ENCODE peak calls at places on chromosome 11, in nine cellular contexts. T is heart left ventricle, K is ovary, R is stomach, L is body of pancreas, H is A549, F is tibial nerve, S is Peyer's patch, B is transverse colon. O is an unnamed sample. For H3K4me1, the result is how much of the 10 kb centered on the place peaks cover.

GRCh38 chr11:40338062-40338461 is 1121.4 kb downstream of the LRRC4C start:
- DNase-seq in R (no peak), F (no peak), T (no peak), S (no peak), K (no peak), H (no peak), B (no peak), L (no peak), O (no peak)

GRCh38 chr11:72228229-72228843 is 3.8 kb downstream of the INPPL1 start:
- DNase-seq in R (peak), H (no peak), F (no peak), L (no peak), S (no peak), T (no peak), K (peak), B (no peak), O (peak)

GRCh38 chr11:2694495-2694894 is 5.3 kb downstream of the KCNQ1OT1 start:
- DNase-seq in R (no peak), T (no peak), K (no peak), B (no peak), H (no peak), F (no peak), L (no peak), S (no peak), O (no peak)

GRCh38 chr11:104152941-104153340 is 11.0 kb downstream of the PDGFD start:
- DNase-seq in R (no peak), T (no peak), H (no peak), K (no peak), B (no peak), F (no peak), L (no peak), S (no peak), O (no peak)

GRCh38 chr11:12289667-12290476 is 87.5 kb upstream of the PARVA start:
- DNase-seq in R (peak), F (no peak), T (no peak), S (no peak), K (no peak), H (no peak), B (no peak), L (no peak), O (no peak)

GRCh38 chr11:122524532-122524882 is 131.0 kb upstream of the UBASH3B start:
- DNase-seq in H (no peak), B (no peak), F (no peak), S (no peak), L (no peak), T (no peak), K (no peak), R (no peak), O (no peak)

GRCh38 chr11:2314525-2315394 is 12.9 kb downstream of the TSPAN32 start:
- DNase-seq in F (peak), H (no peak), K (peak), S (no peak), T (peak), B (peak), L (peak), R (peak), O (no peak)

GRCh38 chr11:106642331-106642730 is 375.9 kb downstream of the GUCY1A2 start:
- DNase-seq in F (no peak), L (no peak), K (no peak), T (no peak), S (no peak), H (no peak), R (no peak), B (no peak), O (no peak)

GRCh38 chr11:31808721-31809542 is 2.2 kb downstream of the PAX6 start:
- DNase-seq in K (no peak), B (no peak), L (no peak), R (no peak), T (no peak), S (no peak), F (no peak), H (no peak), O (peak)

GRCh38 chr11:74849525-74850391 is 99.1 kb downstream of the XRRA1 start:
- DNase-seq in K (no peak), R (no peak), L (peak), F (no peak), S (no peak), T (no peak), H (no peak), B (no peak), O (no peak)

GRCh38 chr11:41660585-41660984 is 201.1 kb upstream of the LRRC4C start:
- DNase-seq in B (no peak), F (no peak), H (peak), K (no peak), S (no peak), R (no peak), L (no peak), T (no peak), O (no peak)

GRCh38 chr11:128523616-128524015 is 63.7 kb downstream of the ETS1 start:
- DNase-seq in R (no peak), T (no peak), L (no peak), H (no peak), K (no peak), S (no peak), F (no peak), B (no peak), O (no peak)

GRCh38 chr11:31830406-31830805 is 19.3 kb upstream of the PAX6 start:
- DNase-seq in H (no peak), S (no peak), R (no peak), K (no peak), T (no peak), F (no peak), B (no peak), L (no peak), O (no peak)

GRCh38 chr11:94922675-94923347 is 50.5 kb downstream of the CWC15 start:
- DNase-seq in S (no peak), T (no peak), K (no peak), L (peak), R (no peak), B (no peak), H (no peak), F (no peak), O (no peak)

GRCh38 chr11:113683481-113684046 is 22.5 kb downstream of the TMPRSS5 start:
- DNase-seq in L (no peak), T (no peak), B (no peak), F (no peak), K (no peak), H (no peak), R (no peak), S (no peak), O (no peak)

GRCh38 chr11:70467196-70468085 is 69.1 kb downstream of the CTTN start:
- DNase-seq in R (peak), S (peak), B (peak), T (peak), F (peak), K (peak), L (peak), H (peak), O (no peak)

GRCh38 chr11:76602431-76602861 is 68.1 kb downstream of the LRRC32 start:
- DNase-seq in S (no peak), T (peak), B (peak), H (no peak), L (no peak), K (peak), F (no peak), R (no peak), O (peak)

GRCh38 chr11:15800121-15800800 is 556.1 kb downstream of the SOX6 start:
- DNase-seq in S (no peak), B (peak), F (peak), T (peak), R (peak), L (peak), K (no peak), H (no peak), O (no peak)

GRCh38 chr11:33552756-33553155 is 147.9 kb downstream of the C11orf91 start:
- DNase-seq in B (no peak), S (no peak), K (no peak), R (no peak), F (no peak), H (no peak), L (no peak), T (no peak), O (no peak)

GRCh38 chr11:121886005-121886739 is 229.8 kb downstream of the BLID start:
- DNase-seq in T (peak), R (no peak), K (peak), S (no peak), L (peak), B (no peak), H (no peak), F (peak), O (no peak)

GRCh38 chr11:81986556-81987161 is 747.0 kb downstream of the FAM181B start:
- DNase-seq in R (no peak), F (no peak), H (no peak), B (no peak), T (no peak), L (no peak), S (no peak), K (no peak), O (no peak)

GRCh38 chr11:59263225-59263894 is 50.6 kb upstream of the MPEG1 start:
- DNase-seq in B (peak), F (no peak), K (no peak), S (peak), R (peak), H (no peak), L (peak), T (no peak), O (no peak)

GRCh38 chr11:88384678-88385015 is 47.1 kb upstream of the CTSC start:
- DNase-seq in S (no peak), T (no peak), H (peak), K (no peak), R (no peak), B (no peak), L (no peak), F (no peak), O (no peak)

GRCh38 chr11:100730266-100730665 is 43.2 kb downstream of the ARHGAP42 start:
- DNase-seq in L (no peak), F (no peak), H (no peak), T (no peak), S (no peak), K (no peak), B (no peak), R (no peak), O (no peak)

GRCh38 chr11:93330446-93330984 is at the start of gene DEUP1:
- DNase-seq in R (peak), L (peak), S (no peak), K (peak), F (no peak), T (peak), H (no peak), B (peak), O (no peak)

GRCh38 chr11:5550440-5551095 is 2.2 kb upstream of the OR52H1 start:
- DNase-seq in F (no peak), T (no peak), L (no peak), H (peak), S (no peak), K (no peak), R (no peak), B (no peak), O (no peak)

GRCh38 chr11:122721964-122722266 is 66.4 kb downstream of the UBASH3B start:
- DNase-seq in K (no peak), R (no peak), H (no peak), B (no peak), F (no peak), L (no peak), S (no peak), T (no peak), O (no peak)

GRCh38 chr11:69880041-69880802 is 61.0 kb upstream of the FGF3 start:
- DNase-seq in S (no peak), T (no peak), F (no peak), B (no peak), K (no peak), R (no peak), L (no peak), H (no peak), O (no peak)

GRCh38 chr11:116215471-116216113 is 557.2 kb downstream of the BUD13 start:
- DNase-seq in R (no peak), B (no peak), F (no peak), S (no peak), L (no peak), K (no peak), H (peak), T (no peak), O (no peak)

GRCh38 chr11:34978236-34979191 is 62.1 kb downstream of the PDHX start:
- DNase-seq in S (no peak), H (no peak), T (no peak), L (no peak), K (no peak), B (no peak), F (no peak), R (no peak), O (no peak)

GRCh38 chr11:33828604-33829429 is 54.5 kb upstream of the FBXO3 start:
- DNase-seq in T (no peak), L (no peak), B (no peak), H (no peak), F (no peak), R (no peak), K (no peak), S (no peak), O (no peak)

GRCh38 chr11:69208190-69209037 is 52.7 kb downstream of the SMIM38 start:
- DNase-seq in S (no peak), R (no peak), F (no peak), T (no peak), L (no peak), K (no peak), H (peak), B (no peak), O (no peak)

GRCh38 chr11:57318178-57318577 is 6.6 kb downstream of the TNKS1BP1 start:
- DNase-seq in B (no peak), F (no peak), H (no peak), S (no peak), R (peak), L (peak), K (no peak), T (no peak), O (no peak)

GRCh38 chr11:97739892-97740782 is 1280.6 kb upstream of the CNTN5 start:
- DNase-seq in S (no peak), F (no peak), L (no peak), H (no peak), K (no peak), B (no peak), R (no peak), T (no peak), O (no peak)

GRCh38 chr11:111672949-111673348 is 70.7 kb downstream of the SIK2 start:
- DNase-seq in B (no peak), F (no peak), S (no peak), H (no peak), R (no peak), T (no peak), L (no peak), K (no peak), O (no peak)

GRCh38 chr11:71209181-71209580 is 43.2 kb downstream of the SHANK2 start:
- DNase-seq in K (no peak), S (no peak), L (no peak), R (no peak), T (no peak), B (no peak), F (no peak), H (no peak), O (no peak)

GRCh38 chr11:92393218-92393617 is 168.6 kb downstream of the FAT3 start:
- DNase-seq in K (no peak), R (no peak), L (no peak), T (no peak), B (no peak), S (no peak), H (no peak), F (no peak), O (no peak)

GRCh38 chr11:98300777-98301176 is 720.0 kb upstream of the CNTN5 start:
- DNase-seq in R (no peak), L (no peak), H (no peak), B (no peak), K (no peak), S (no peak), T (no peak), F (no peak), O (no peak)

GRCh38 chr11:46361283-46362145 is 14.3 kb downstream of the DGKZ start:
- DNase-seq in R (no peak), B (peak), S (peak), L (peak), K (peak), H (no peak), T (peak), F (no peak), O (no peak)

GRCh38 chr11:46362146-46363030 is 15.1 kb downstream of the DGKZ start:
- DNase-seq in R (no peak), T (no peak), K (no peak), S (no peak), B (no peak), H (no peak), F (no peak), L (no peak), O (no peak)

GRCh38 chr11:46364056-46364455 is 16.8 kb downstream of the DGKZ start:
- DNase-seq in F (no peak), K (no peak), S (no peak), H (no peak), T (no peak), B (no peak), R (no peak), L (no peak), O (no peak)

GRCh38 chr11:46363455-46363920 is 16.2 kb downstream of the DGKZ start:
- DNase-seq in R (no peak), T (peak), F (no peak), S (no peak), K (no peak), B (no peak), H (no peak), L (no peak), O (no peak)

DNA sequence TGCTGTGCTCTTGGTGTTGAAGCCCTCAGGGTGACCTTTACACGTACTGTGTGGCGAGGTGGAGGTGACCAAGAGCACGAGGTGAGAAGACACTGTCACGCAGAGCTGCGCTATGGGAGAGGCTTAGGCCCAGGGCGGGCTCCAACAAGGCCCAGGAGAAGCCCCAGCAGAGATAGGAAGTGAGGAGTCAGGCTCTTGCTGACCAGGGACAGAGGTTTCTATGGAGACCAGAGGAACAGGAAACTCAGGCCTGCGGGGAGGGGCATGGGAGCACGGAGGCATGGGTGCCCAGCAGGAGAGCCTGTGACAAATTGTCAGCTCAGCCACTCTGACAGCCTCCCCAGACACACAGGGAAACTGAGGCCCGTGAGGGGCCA is 15.8 kb downstream of the DGKZ start:
- DNase-seq in T (peak), H (peak), R (peak), S (no peak), B (no peak), K (no peak), F (peak), L (peak), O (no peak)
- TF ChIP-seq POLR2A in T (no peak), H (no peak), R (no peak), S (no peak), B (no peak), K (no peak), F (no peak), L (no peak), O (no peak)

GRCh38 chr11:44605068-44605708 is 39.7 kb downstream of the CD82 start:
- DNase-seq in H (no peak), B (no peak), L (no peak), K (no peak), S (no peak), F (no peak), T (no peak), R (no peak), O (no peak)
- H3K4me1 ChIP-seq in H (under half), B (under half), L (under half), K (under half), S (under half), F (half or more), T (under half), R (under half), O (under half)

GRCh38 chr11:118998822-118999221 is 884 bp downstream of the CENATAC start:
- DNase-seq in K (no peak), T (no peak), B (no peak), H (peak), F (no peak), S (no peak), L (no peak), R (peak), O (no peak)
- TF ChIP-seq POLR2A in K (no peak), T (no peak), B (no peak), H (no peak), F (no peak), S (no peak), L (no peak), R (no peak), O (no peak)

DNA sequence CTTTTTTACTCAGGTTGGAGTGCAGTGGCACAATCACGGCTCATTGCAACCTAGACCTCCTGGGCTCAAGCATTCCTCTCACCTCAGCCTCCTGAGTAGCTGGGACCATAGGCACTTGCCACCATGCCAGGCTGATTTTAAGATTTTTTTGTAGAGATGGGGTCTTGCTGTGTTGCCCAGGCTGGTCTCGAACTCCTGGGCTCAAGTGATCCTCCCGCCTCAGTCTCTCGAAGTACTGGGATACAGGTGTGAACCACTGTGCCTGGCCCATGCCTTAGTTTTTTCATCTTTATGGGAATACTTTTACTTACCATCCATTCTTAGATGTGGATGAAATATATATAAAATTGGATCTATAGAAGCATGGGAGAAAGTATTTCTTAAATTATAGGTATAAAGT is 5.2 kb downstream of the PACS1 start:
- DNase-seq in H (no peak), K (no peak), F (no peak), T (no peak), S (peak), B (no peak), L (no peak), R (no peak), O (no peak)
- H3K4me1 ChIP-seq in H (under half), K (under half), F (under half), T (under half), S (under half), B (under half), L (under half), R (under half), O (under half)

GRCh38 chr11:65576232-65576866 is 496 bp downstream of the EHBP1L1 start:
- DNase-seq in S (no peak), T (no peak), R (no peak), F (no peak), B (no peak), H (no peak), L (peak), K (peak), O (no peak)

GRCh38 chr11:65578134-65578533 is 2.3 kb downstream of the EHBP1L1 start:
- DNase-seq in T (no peak), F (no peak), L (no peak), K (no peak), B (peak), H (no peak), R (no peak), S (no peak), O (no peak)

GRCh38 chr11:65578667-65579066 is 2.8 kb downstream of the EHBP1L1 start:
- DNase-seq in S (no peak), B (peak), L (no peak), R (no peak), H (no peak), K (no peak), F (no peak), T (no peak), O (no peak)

GRCh38 chr11:65576867-65577755 is 1.3 kb downstream of the EHBP1L1 start:
- DNase-seq in B (peak), R (peak), S (peak), K (no peak), L (peak), H (peak), F (no peak), T (peak), O (no peak)

DNA sequence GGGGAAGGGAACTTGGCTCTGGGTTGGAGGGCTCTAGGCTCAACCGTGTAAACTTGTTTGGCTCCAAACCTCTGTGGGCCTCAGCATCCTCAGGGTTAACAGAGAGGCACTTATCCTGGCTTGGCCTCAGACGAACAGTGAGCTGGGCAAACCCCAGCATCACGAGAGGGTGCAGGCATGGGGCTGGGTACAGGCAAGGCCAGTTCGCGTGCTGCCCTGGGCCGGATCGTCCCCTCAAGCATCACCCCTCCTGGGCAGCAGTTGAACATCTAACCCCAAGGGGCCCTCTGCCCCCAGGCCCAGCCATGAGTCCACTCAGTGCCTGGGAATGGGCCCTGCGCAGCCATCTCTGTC is 1.9 kb downstream of the EHBP1L1 start:
- DNase-seq in R (no peak), H (no peak), F (no peak), B (peak), T (no peak), S (no peak), L (no peak), K (no peak), O (no peak)
- TF ChIP-seq POLR2A in R (no peak), H (no peak), F (no peak), B (no peak), T (no peak), S (no peak), L (no peak), K (no peak), O (no peak)

DNA sequence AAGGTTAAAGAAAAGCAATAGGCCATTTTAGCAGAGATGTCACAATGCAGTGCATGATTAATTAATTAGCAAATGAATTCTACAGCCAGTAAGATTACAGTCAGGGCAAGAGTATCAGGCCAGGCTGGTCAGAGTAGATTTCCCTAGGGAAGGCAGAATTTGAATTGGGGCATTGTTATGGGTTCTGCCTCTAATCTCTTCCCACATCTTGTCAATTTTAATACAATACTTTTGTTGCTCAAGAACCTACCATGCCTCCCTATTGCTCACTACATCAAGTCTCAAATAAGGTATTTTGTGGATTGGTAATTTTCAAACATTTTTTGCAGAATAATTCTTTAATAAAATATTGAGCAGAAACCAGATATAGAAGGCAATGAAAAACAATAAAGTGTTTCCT is 103.7 kb downstream of the CCDC81 start:
- DNase-seq in K (no peak), F (no peak), S (no peak), R (no peak), H (no peak), L (no peak), T (no peak), B (no peak), O (no peak)
- H3K4me1 ChIP-seq in K (under half), F (under half), S (under half), R (under half), H (half or more), L (under half), T (half or more), B (under half), O (under half)

O was measured in vagina.